ENCODE peak calls at places on chromosomes 4 and X, in four cellular contexts. P is K562, O is heart left ventricle, X is stomach. L is an unnamed sample.

GRCh38 chrX:32267796-32268195 is 943.6 kb downstream of the DMD start:
- DNase-seq in X (no peak), O (no peak), P (no peak), L (no peak)

GRCh38 chr4:98468744-98469143 is 189.7 kb downstream of the TSPAN5 start:
- DNase-seq in X (no peak), O (peak), P (no peak), L (no peak)

GRCh38 chr4:185183622-185184281 is 20.0 kb downstream of the CFAP97 start:
- DNase-seq in P (peak), O (peak), X (peak), L (peak)

GRCh38 chr4:106258145-106259045 is 57.6 kb downstream of the TBCK start:
- DNase-seq in X (no peak), O (no peak), P (no peak), L (no peak)

GRCh38 chr4:128483816-128484215 is 196.2 kb upstream of the PGRMC2 start:
- DNase-seq in O (no peak), X (no peak), P (no peak), L (no peak)

GRCh38 chrX:86148024-86148511 is at the start of gene DACH2:
- DNase-seq in X (peak), O (peak), P (peak), L (peak)

GRCh38 chrX:104195489-104196084 is 29.3 kb downstream of the FAM199X start:
- DNase-seq in O (no peak), X (no peak), P (peak), L (no peak)

GRCh38 chr4:57119054-57119651 is 9.0 kb upstream of the IGFBP7 start:
- DNase-seq in X (no peak), O (peak), P (no peak), L (no peak)

GRCh38 chrX:148872881-148873280 is 372.5 kb downstream of the AFF2 start:
- DNase-seq in O (no peak), X (no peak), P (no peak), L (no peak)

GRCh38 chrX:110056419-110056818 is 53.5 kb downstream of the TMEM164 start:
- DNase-seq in X (no peak), P (no peak), O (no peak), L (no peak)

GRCh38 chr4:69830529-69831269 is 29.2 kb downstream of the SULT1E1 start:
- DNase-seq in X (peak), O (no peak), P (no peak), L (no peak)

GRCh38 chr4:8828869-8829268 is 42.8 kb downstream of the HMX1 start:
- DNase-seq in X (no peak), O (no peak), P (no peak), L (no peak)

GRCh38 chr4:168836482-168836881 is 173.6 kb downstream of the CBR4 start:
- DNase-seq in X (no peak), O (peak), P (no peak), L (no peak)

GRCh38 chr4:28926156-28926555 is 1794.0 kb upstream of the PCDH7 start:
- DNase-seq in O (no peak), X (no peak), P (no peak), L (no peak)

GRCh38 chrX:132636080-132636479 is 147.2 kb upstream of the MBNL3 start:
- DNase-seq in X (no peak), O (no peak), P (no peak), L (no peak)

GRCh38 chr4:156169861-156170260 is 216.2 kb upstream of the CTSO start:
- DNase-seq in O (no peak), X (no peak), P (no peak), L (no peak)

GRCh38 chr4:118889313-118889694 is 650 bp downstream of the SYNPO2 start:
- DNase-seq in P (no peak), X (no peak), O (no peak), L (no peak)

GRCh38 chr4:30825008-30825765 is 105.0 kb downstream of the PCDH7 start:
- DNase-seq in X (no peak), P (no peak), O (no peak), L (no peak)

GRCh38 chr4:110396963-110397362 is 79.0 kb upstream of the ENPEP start:
- DNase-seq in O (no peak), P (no peak), X (no peak), L (no peak)

GRCh38 chrX:120316587-120317283 is 5.5 kb upstream of the TMEM255A start:
- DNase-seq in P (no peak), O (no peak), X (no peak), L (no peak)

GRCh38 chr4:85968945-85969830 is 390.7 kb downstream of the MAPK10 start:
- DNase-seq in X (no peak), O (no peak), P (peak), L (no peak)

GRCh38 chr4:8547108-8547911 is 32.9 kb upstream of the GPR78 start:
- DNase-seq in X (no peak), O (no peak), P (peak), L (no peak)

GRCh38 chr4:80694178-80694577 is 336.3 kb upstream of the BMP3 start:
- DNase-seq in P (no peak), O (no peak), X (no peak), L (no peak)

GRCh38 chr4:60743654-60744053 is 456.5 kb upstream of the ADGRL3 start:
- DNase-seq in P (no peak), O (no peak), X (no peak), L (no peak)

GRCh38 chr4:185305979-185306442 is 89.7 kb downstream of the LRP2BP start:
- DNase-seq in P (no peak), X (no peak), O (no peak), L (no peak)

GRCh38 chr4:122481766-122482405 is 25.4 kb upstream of the IL2 start:
- DNase-seq in P (no peak), O (no peak), X (no peak), L (no peak)

GRCh38 chr4:103591839-103592238 is 127.9 kb downstream of the TACR3 start:
- DNase-seq in X (no peak), O (no peak), P (no peak), L (no peak)

GRCh38 chr4:16837475-16837874 is 61.0 kb downstream of the LDB2 start:
- DNase-seq in O (no peak), X (no peak), P (no peak), L (no peak)

GRCh38 chr4:7238300-7238960 is 46.1 kb downstream of the SORCS2 start:
- DNase-seq in X (no peak), P (peak), O (no peak), L (no peak)

GRCh38 chr4:70746179-70746839 is 24.5 kb downstream of the RUFY3 start:
- DNase-seq in X (no peak), O (no peak), P (no peak), L (peak)

GRCh38 chr4:174284181-174284886 is 623 bp downstream of the CEP44 start:
- DNase-seq in O (no peak), X (no peak), P (no peak), L (no peak)

GRCh38 chr4:33930497-33930896 is 2313.8 kb downstream of the ARAP2 start:
- DNase-seq in X (no peak), O (no peak), P (no peak), L (no peak)

GRCh38 chr4:186693159-186693815 is 30.4 kb downstream of the FAT1 start:
- DNase-seq in P (peak), O (peak), X (peak), L (no peak)

GRCh38 chr4:184819786-184820185 is 6.0 kb downstream of the ACSL1 start:
- DNase-seq in O (no peak), P (no peak), X (no peak), L (no peak)

GRCh38 chrX:150548251-150548650 is 20.2 kb upstream of the MTM1 start:
- DNase-seq in X (no peak), P (no peak), O (no peak), L (no peak)
- TF ChIP-seq POLR2A in X (no peak), P (no peak), O (no peak), L (no peak)

DNA sequence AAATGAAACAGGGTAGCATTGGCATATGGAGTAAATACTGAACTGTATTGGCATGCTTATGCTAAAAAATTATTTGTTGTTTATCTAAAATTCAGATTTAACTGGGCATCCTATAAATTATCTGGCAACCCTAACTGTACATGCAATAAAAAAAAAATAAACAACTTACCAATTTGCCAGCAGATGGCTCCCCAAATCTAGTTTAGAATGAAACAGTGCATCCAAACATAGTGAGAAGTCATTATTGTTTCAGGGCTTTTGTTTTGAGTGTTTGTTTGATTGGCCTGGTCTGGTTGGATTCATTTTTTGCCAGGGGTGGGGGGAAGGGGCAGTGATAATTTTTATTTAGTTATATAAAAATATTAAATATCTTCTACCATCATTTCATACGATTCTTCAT is 12.8 kb upstream of the NSUN7 start:
- DNase-seq in X (no peak), O (no peak), P (peak), L (no peak)
- TF ChIP-seq CTCF in X (no peak), O (no peak), P (peak), L (peak)

GRCh38 chrX:118977424-118977823 is 3.0 kb downstream of the LONRF3 start:
- DNase-seq in P (no peak), X (no peak), O (no peak), L (no peak)

GRCh38 chrX:118974088-118974907 is at the start of gene LONRF3:
- DNase-seq in X (peak), O (peak), P (peak), L (peak)

GRCh38 chrX:118974908-118975671 is 672 bp downstream of the LONRF3 start:
- DNase-seq in X (peak), P (peak), O (peak), L (peak)

GRCh38 chrX:118976599-118977340 is 2.4 kb downstream of the LONRF3 start:
- DNase-seq in O (peak), X (peak), P (peak), L (peak)

GRCh38 chrX:118975831-118976598 is 1.6 kb downstream of the LONRF3 start:
- DNase-seq in X (peak), O (peak), P (peak), L (peak)
- TF ChIP-seq POLR2A in X (no peak), O (no peak), P (peak), L (peak)

GRCh38 chrX:19882066-19882775 is 5.2 kb downstream of the SH3KBP1 start:
- DNase-seq in O (no peak), X (no peak), P (no peak), L (no peak)

GRCh38 chrX:19881559-19881958 is 5.8 kb downstream of the SH3KBP1 start:
- DNase-seq in P (no peak), X (no peak), O (no peak), L (no peak)

GRCh38 chrX:19879181-19879580 is 8.2 kb downstream of the SH3KBP1 start:
- DNase-seq in O (no peak), X (no peak), P (no peak), L (no peak)

GRCh38 chrX:19877431-19877830 is 10.0 kb downstream of the SH3KBP1 start:
- DNase-seq in X (no peak), P (no peak), O (no peak), L (no peak)

GRCh38 chrX:19879742-19880378 is 7.5 kb downstream of the SH3KBP1 start:
- DNase-seq in P (no peak), X (no peak), O (no peak), L (no peak)
- TF ChIP-seq CTCF in P (no peak), X (no peak), O (no peak), L (no peak)

L was measured in upper lobe of left lung.